ENCODE peak calls at places on chromosomes 13 and 19, in seven cellular contexts. One of them, this sample, is unnamed.

GRCh38 chr19:4577020-4577782 is 17.7 kb upstream of the SEMA6B start:
- DNase-seq in transverse colon: no peak
- DNase-seq in ovary: no peak
- DNase-seq in upper lobe of left lung: no peak
- DNase-seq in stomach: no peak
- DNase-seq in K562: peak
- DNase-seq in suprapubic skin: no peak
- DNase-seq in this sample: peak

GRCh38 chr13:70117506-70117905 is 9.3 kb upstream of the KLHL1 start:
- DNase-seq in transverse colon: no peak
- DNase-seq in ovary: no peak
- DNase-seq in upper lobe of left lung: no peak
- DNase-seq in stomach: no peak
- DNase-seq in K562: no peak
- DNase-seq in suprapubic skin: no peak
- DNase-seq in this sample: no peak

GRCh38 chr19:38441660-38442348 is 8.3 kb downstream of the RYR1 start:
- DNase-seq in transverse colon: no peak
- DNase-seq in ovary: no peak
- DNase-seq in upper lobe of left lung: no peak
- DNase-seq in stomach: no peak
- DNase-seq in K562: peak
- DNase-seq in suprapubic skin: no peak
- DNase-seq in this sample: no peak

GRCh38 chr19:47848871-47849473 is 10.1 kb upstream of the TPRX2 start:
- DNase-seq in transverse colon: no peak
- DNase-seq in ovary: no peak
- DNase-seq in upper lobe of left lung: no peak
- DNase-seq in stomach: no peak
- DNase-seq in K562: peak
- DNase-seq in suprapubic skin: no peak
- DNase-seq in this sample: peak

GRCh38 chr13:36310417-36311108 is 12.9 kb upstream of the CCDC169 start:
- DNase-seq in transverse colon: no peak
- DNase-seq in ovary: no peak
- DNase-seq in upper lobe of left lung: no peak
- DNase-seq in stomach: no peak
- DNase-seq in K562: no peak
- DNase-seq in suprapubic skin: no peak
- DNase-seq in this sample: no peak

GRCh38 chr19:18191640-18192062 is 1.4 kb upstream of the MPV17L2 start:
- DNase-seq in transverse colon: peak
- DNase-seq in ovary: no peak
- DNase-seq in upper lobe of left lung: no peak
- DNase-seq in stomach: no peak
- DNase-seq in K562: no peak
- DNase-seq in suprapubic skin: no peak
- DNase-seq in this sample: no peak

GRCh38 chr13:110434629-110435028 is 126.9 kb downstream of the RAB20 start:
- DNase-seq in transverse colon: no peak
- DNase-seq in ovary: no peak
- DNase-seq in upper lobe of left lung: no peak
- DNase-seq in stomach: no peak
- DNase-seq in K562: no peak
- DNase-seq in suprapubic skin: no peak
- DNase-seq in this sample: no peak

GRCh38 chr19:40465025-40465780 is at the start of gene BLVRB:
- DNase-seq in transverse colon: peak
- DNase-seq in ovary: no peak
- DNase-seq in upper lobe of left lung: no peak
- DNase-seq in stomach: no peak
- DNase-seq in K562: no peak
- DNase-seq in suprapubic skin: no peak
- DNase-seq in this sample: no peak

GRCh38 chr19:3361384-3362216 is 4.8 kb upstream of the NFIC start:
- DNase-seq in transverse colon: no peak
- DNase-seq in ovary: peak
- DNase-seq in upper lobe of left lung: no peak
- DNase-seq in stomach: no peak
- DNase-seq in K562: no peak
- DNase-seq in suprapubic skin: no peak
- DNase-seq in this sample: no peak

GRCh38 chr19:34173145-34173956 is 1.0 kb downstream of the LSM14A start:
- DNase-seq in transverse colon: peak
- DNase-seq in ovary: peak
- DNase-seq in upper lobe of left lung: no peak
- DNase-seq in stomach: peak
- DNase-seq in K562: no peak
- DNase-seq in suprapubic skin: no peak
- DNase-seq in this sample: peak

GRCh38 chr19:33621811-33622504 is at the start of gene CHST8:
- DNase-seq in transverse colon: peak
- DNase-seq in ovary: peak
- DNase-seq in upper lobe of left lung: peak
- DNase-seq in stomach: peak
- DNase-seq in K562: peak
- DNase-seq in suprapubic skin: no peak
- DNase-seq in this sample: peak

GRCh38 chr19:44752816-44753618 is 4.5 kb downstream of the BCL3 start:
- DNase-seq in transverse colon: peak
- DNase-seq in ovary: peak
- DNase-seq in upper lobe of left lung: peak
- DNase-seq in stomach: peak
- DNase-seq in K562: peak
- DNase-seq in suprapubic skin: peak
- DNase-seq in this sample: peak

GRCh38 chr13:113559061-113559460 is 25.5 kb upstream of the TFDP1 start:
- DNase-seq in transverse colon: no peak
- DNase-seq in ovary: no peak
- DNase-seq in upper lobe of left lung: no peak
- DNase-seq in stomach: peak
- DNase-seq in K562: no peak
- DNase-seq in suprapubic skin: no peak
- DNase-seq in this sample: no peak

GRCh38 chr13:71979616-71980015 is 112.6 kb upstream of the DACH1 start:
- DNase-seq in transverse colon: no peak
- DNase-seq in ovary: no peak
- DNase-seq in upper lobe of left lung: no peak
- DNase-seq in stomach: no peak
- DNase-seq in K562: no peak
- DNase-seq in suprapubic skin: no peak
- DNase-seq in this sample: no peak

GRCh38 chr19:42114412-42114811 is 17.8 kb downstream of the POU2F2 start:
- DNase-seq in transverse colon: peak
- DNase-seq in ovary: no peak
- DNase-seq in upper lobe of left lung: no peak
- DNase-seq in stomach: no peak
- DNase-seq in K562: no peak
- DNase-seq in suprapubic skin: no peak
- DNase-seq in this sample: no peak

GRCh38 chr13:31957772-31958171 is 73.8 kb upstream of the FRY start:
- DNase-seq in transverse colon: no peak
- DNase-seq in ovary: no peak
- DNase-seq in upper lobe of left lung: no peak
- DNase-seq in stomach: no peak
- DNase-seq in K562: no peak
- DNase-seq in suprapubic skin: no peak
- DNase-seq in this sample: no peak

GRCh38 chr19:45187421-45188100 is 9.0 kb downstream of the BLOC1S3 start:
- DNase-seq in transverse colon: no peak
- DNase-seq in ovary: no peak
- DNase-seq in upper lobe of left lung: no peak
- DNase-seq in stomach: no peak
- DNase-seq in K562: peak
- DNase-seq in suprapubic skin: no peak
- DNase-seq in this sample: peak

GRCh38 chr19:48419158-48419920 is 25.9 kb downstream of the GRIN2D start:
- DNase-seq in transverse colon: peak
- DNase-seq in ovary: peak
- DNase-seq in upper lobe of left lung: peak
- DNase-seq in stomach: peak
- DNase-seq in K562: peak
- DNase-seq in suprapubic skin: no peak
- DNase-seq in this sample: peak

GRCh38 chr13:48494874-48495273 is 38.0 kb downstream of the RCBTB2 start:
- DNase-seq in transverse colon: no peak
- DNase-seq in ovary: no peak
- DNase-seq in upper lobe of left lung: no peak
- DNase-seq in stomach: no peak
- DNase-seq in K562: no peak
- DNase-seq in suprapubic skin: no peak
- DNase-seq in this sample: no peak

GRCh38 chr13:110498327-110498726 is 63.2 kb downstream of the RAB20 start:
- DNase-seq in transverse colon: no peak
- DNase-seq in ovary: no peak
- DNase-seq in upper lobe of left lung: no peak
- DNase-seq in stomach: no peak
- DNase-seq in K562: no peak
- DNase-seq in suprapubic skin: no peak
- DNase-seq in this sample: no peak

GRCh38 chr13:65856464-65856863 is 1373.7 kb downstream of the PCDH9 start:
- DNase-seq in transverse colon: no peak
- DNase-seq in ovary: no peak
- DNase-seq in upper lobe of left lung: no peak
- DNase-seq in stomach: no peak
- DNase-seq in K562: no peak
- DNase-seq in suprapubic skin: no peak
- DNase-seq in this sample: no peak

GRCh38 chr13:91247768-91248167 is 99.7 kb upstream of the MIR17HG start:
- DNase-seq in transverse colon: no peak
- DNase-seq in ovary: no peak
- DNase-seq in upper lobe of left lung: no peak
- DNase-seq in stomach: no peak
- DNase-seq in K562: no peak
- DNase-seq in suprapubic skin: no peak
- DNase-seq in this sample: peak

GRCh38 chr19:40745402-40745780 is 4.9 kb downstream of the ACTMAP start:
- DNase-seq in transverse colon: no peak
- DNase-seq in ovary: no peak
- DNase-seq in upper lobe of left lung: no peak
- DNase-seq in stomach: no peak
- DNase-seq in K562: no peak
- DNase-seq in suprapubic skin: no peak
- DNase-seq in this sample: no peak

GRCh38 chr19:55210120-55210493 is 806 bp upstream of the PTPRH start:
- DNase-seq in transverse colon: no peak
- DNase-seq in ovary: no peak
- DNase-seq in upper lobe of left lung: no peak
- DNase-seq in stomach: peak
- DNase-seq in K562: no peak
- DNase-seq in suprapubic skin: no peak
- DNase-seq in this sample: no peak

DNA sequence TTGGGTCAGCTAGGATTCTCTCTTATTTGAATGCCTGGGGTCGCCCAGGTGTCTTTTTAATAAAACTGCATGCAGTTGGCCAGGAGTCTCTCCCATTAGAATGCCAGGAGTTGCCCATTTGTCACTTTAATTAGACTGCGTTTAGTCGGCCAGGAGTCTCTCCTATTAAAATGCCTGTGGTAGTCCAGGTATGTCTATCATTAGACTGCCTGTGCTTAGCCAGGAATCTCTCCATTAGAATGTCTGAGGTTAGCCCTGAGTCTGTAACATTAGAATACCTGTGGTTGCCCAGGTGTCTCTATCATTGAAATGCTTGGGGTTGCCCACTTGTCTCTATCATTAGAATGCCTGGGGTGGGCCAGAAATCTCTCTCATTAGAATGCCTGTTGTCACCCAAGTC is 1470.9 kb downstream of the UQCRFS1 start:
- DNase-seq in transverse colon: no peak
- DNase-seq in ovary: no peak
- DNase-seq in upper lobe of left lung: no peak
- DNase-seq in stomach: no peak
- DNase-seq in K562: no peak
- DNase-seq in suprapubic skin: peak
- DNase-seq in this sample: no peak
- TF ChIP-seq EP300 in transverse colon: no peak
- TF ChIP-seq EP300 in ovary: no peak
- TF ChIP-seq EP300 in upper lobe of left lung: no peak
- TF ChIP-seq EP300 in stomach: no peak
- TF ChIP-seq EP300 in K562: no peak
- TF ChIP-seq EP300 in suprapubic skin: no peak
- TF ChIP-seq EP300 in this sample: no peak

GRCh38 chr19:1260749-1261511 is 8.2 kb upstream of the CIRBP start:
- DNase-seq in transverse colon: peak
- DNase-seq in ovary: peak
- DNase-seq in upper lobe of left lung: peak
- DNase-seq in stomach: peak
- DNase-seq in K562: peak
- DNase-seq in suprapubic skin: peak
- DNase-seq in this sample: peak
- TF ChIP-seq EP300 in transverse colon: no peak
- TF ChIP-seq EP300 in ovary: peak
- TF ChIP-seq EP300 in upper lobe of left lung: no peak
- TF ChIP-seq EP300 in stomach: no peak
- TF ChIP-seq EP300 in K562: no peak
- TF ChIP-seq EP300 in suprapubic skin: no peak
- TF ChIP-seq EP300 in this sample: no peak

DNA sequence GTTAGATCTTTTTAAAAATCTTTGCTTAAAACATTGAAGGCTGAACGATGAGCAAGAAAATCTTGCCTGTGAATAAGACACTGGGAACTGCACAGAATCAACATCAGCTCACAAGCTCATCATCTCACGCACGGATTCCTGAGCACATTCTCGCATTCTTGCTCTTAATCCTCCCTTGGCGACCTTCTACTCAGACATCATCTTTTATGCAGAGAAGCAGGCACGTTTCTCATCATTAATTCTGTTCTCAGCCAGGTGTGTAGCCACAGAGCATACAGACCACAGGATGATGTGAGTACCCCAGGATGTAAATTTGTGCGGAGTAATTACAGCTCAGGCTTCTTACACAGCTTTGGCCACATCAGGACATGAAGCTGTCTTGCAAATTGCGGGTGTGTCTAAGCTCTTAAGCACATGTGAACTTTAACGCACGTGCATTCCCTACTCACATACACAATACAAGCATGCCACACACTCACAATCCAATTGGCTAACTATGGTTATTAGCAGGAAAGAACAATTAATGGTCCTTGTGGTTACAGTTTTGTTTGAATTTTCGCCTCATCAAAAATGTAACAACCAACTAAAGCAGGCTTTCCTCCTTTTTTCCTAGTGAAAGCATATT is 36.5 kb upstream of the SACS start:
- DNase-seq in transverse colon: no peak
- DNase-seq in ovary: no peak
- DNase-seq in upper lobe of left lung: no peak
- DNase-seq in stomach: no peak
- DNase-seq in K562: no peak
- DNase-seq in suprapubic skin: no peak
- DNase-seq in this sample: no peak
- TF ChIP-seq EP300 in transverse colon: no peak
- TF ChIP-seq EP300 in ovary: no peak
- TF ChIP-seq EP300 in upper lobe of left lung: no peak
- TF ChIP-seq EP300 in stomach: no peak
- TF ChIP-seq EP300 in K562: no peak
- TF ChIP-seq EP300 in suprapubic skin: no peak
- TF ChIP-seq EP300 in this sample: no peak

DNA sequence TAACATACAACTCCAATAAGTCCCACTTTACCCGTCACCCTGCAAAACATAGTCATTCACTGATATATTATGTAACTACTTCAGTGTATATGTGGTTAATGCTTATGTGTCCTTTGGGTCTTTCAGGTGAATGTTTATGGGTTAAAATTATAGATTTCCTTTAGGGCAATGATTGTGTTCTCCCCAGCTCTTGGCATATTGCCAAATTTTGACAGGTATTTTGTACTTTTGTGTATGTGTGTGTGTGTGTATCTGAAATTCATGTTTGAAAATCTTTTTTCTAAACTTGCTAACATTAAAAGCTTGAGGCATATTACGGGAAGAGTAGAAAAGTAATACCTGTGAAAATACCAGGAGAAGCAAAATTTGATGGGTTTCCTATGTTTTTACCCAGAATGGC is 8.2 kb downstream of the CDK8 start:
- DNase-seq in transverse colon: no peak
- DNase-seq in ovary: no peak
- DNase-seq in upper lobe of left lung: no peak
- DNase-seq in stomach: no peak
- DNase-seq in K562: no peak
- DNase-seq in suprapubic skin: no peak
- DNase-seq in this sample: no peak
- TF ChIP-seq EP300 in transverse colon: no peak
- TF ChIP-seq EP300 in ovary: no peak
- TF ChIP-seq EP300 in upper lobe of left lung: no peak
- TF ChIP-seq EP300 in stomach: no peak
- TF ChIP-seq EP300 in K562: no peak
- TF ChIP-seq EP300 in suprapubic skin: no peak
- TF ChIP-seq EP300 in this sample: no peak

This sample was measured in SK-N-SH.